ENCODE peak calls at places on chromosomes 6 and 20, in seven cellular contexts. One of them, this sample, is unnamed.

GRCh38 chr20:34525342-34525708 is 9.1 kb downstream of the DYNLRB1 start:
- DNase-seq in CD4-positive, alpha-beta T cell: no peak
- DNase-seq in natural killer cell: no peak
- DNase-seq in hepatocyte: no peak
- DNase-seq in osteocyte: peak; percentile 15
- DNase-seq in GM06990: no peak
- DNase-seq in fibroblast of mammary gland: no peak
- DNase-seq in this sample: no peak

GRCh38 chr6:83155794-83156193 is 37.3 kb downstream of the PGM3 start:
- DNase-seq in CD4-positive, alpha-beta T cell: no peak
- DNase-seq in fibroblast of mammary gland: no peak
- DNase-seq in osteocyte: no peak
- DNase-seq in hepatocyte: no peak
- DNase-seq in GM06990: no peak
- DNase-seq in natural killer cell: no peak
- DNase-seq in this sample: no peak

GRCh38 chr20:3930265-3931206 is 41.3 kb downstream of the PANK2 start:
- DNase-seq in natural killer cell: no peak
- DNase-seq in GM06990: no peak
- DNase-seq in fibroblast of mammary gland: no peak
- DNase-seq in CD4-positive, alpha-beta T cell: no peak
- DNase-seq in hepatocyte: no peak
- DNase-seq in osteocyte: no peak
- DNase-seq in this sample: no peak

GRCh38 chr6:93418113-93418447 is 1.3 kb downstream of the EPHA7 start:
- DNase-seq in hepatocyte: peak; percentile 10
- DNase-seq in GM06990: no peak
- DNase-seq in fibroblast of mammary gland: no peak
- DNase-seq in osteocyte: no peak
- DNase-seq in CD4-positive, alpha-beta T cell: no peak
- DNase-seq in natural killer cell: no peak
- DNase-seq in this sample: no peak

GRCh38 chr6:37651991-37652390 is 45.7 kb downstream of the MDGA1 start:
- DNase-seq in GM06990: no peak
- DNase-seq in hepatocyte: no peak
- DNase-seq in CD4-positive, alpha-beta T cell: no peak
- DNase-seq in osteocyte: no peak
- DNase-seq in fibroblast of mammary gland: no peak
- DNase-seq in natural killer cell: no peak
- DNase-seq in this sample: no peak

GRCh38 chr20:33362898-33363297 is 38.4 kb downstream of the CDK5RAP1 start:
- DNase-seq in GM06990: no peak
- DNase-seq in CD4-positive, alpha-beta T cell: no peak
- DNase-seq in fibroblast of mammary gland: no peak
- DNase-seq in natural killer cell: no peak
- DNase-seq in osteocyte: no peak
- DNase-seq in hepatocyte: no peak
- DNase-seq in this sample: no peak

GRCh38 chr6:10451828-10452509 is 37.1 kb upstream of the TFAP2A start:
- DNase-seq in hepatocyte: peak; percentile 51
- DNase-seq in natural killer cell: no peak
- DNase-seq in GM06990: no peak
- DNase-seq in CD4-positive, alpha-beta T cell: no peak
- DNase-seq in osteocyte: no peak
- DNase-seq in fibroblast of mammary gland: peak; percentile 30
- DNase-seq in this sample: peak; percentile 88

GRCh38 chr20:6081236-6081635 is 27.4 kb upstream of the LRRN4 start:
- DNase-seq in hepatocyte: no peak
- DNase-seq in CD4-positive, alpha-beta T cell: no peak
- DNase-seq in fibroblast of mammary gland: peak; percentile 73
- DNase-seq in natural killer cell: no peak
- DNase-seq in GM06990: no peak
- DNase-seq in osteocyte: no peak
- DNase-seq in this sample: no peak

GRCh38 chr6:113017316-113017715 is 670.2 kb downstream of the RFPL4B start:
- DNase-seq in fibroblast of mammary gland: peak; percentile 28
- DNase-seq in GM06990: no peak
- DNase-seq in natural killer cell: no peak
- DNase-seq in hepatocyte: no peak
- DNase-seq in CD4-positive, alpha-beta T cell: no peak
- DNase-seq in osteocyte: no peak
- DNase-seq in this sample: no peak

GRCh38 chr20:35515949-35516645 is 13.4 kb downstream of the C20orf173 start:
- DNase-seq in osteocyte: no peak
- DNase-seq in CD4-positive, alpha-beta T cell: no peak
- DNase-seq in fibroblast of mammary gland: peak; percentile 84
- DNase-seq in natural killer cell: no peak
- DNase-seq in hepatocyte: peak; percentile 54
- DNase-seq in GM06990: no peak
- DNase-seq in this sample: peak; percentile 64

GRCh38 chr20:35387334-35387733 is 24.4 kb downstream of the UQCC1 start:
- DNase-seq in fibroblast of mammary gland: peak; percentile 83
- DNase-seq in GM06990: no peak
- DNase-seq in natural killer cell: no peak
- DNase-seq in hepatocyte: no peak
- DNase-seq in osteocyte: no peak
- DNase-seq in CD4-positive, alpha-beta T cell: no peak
- DNase-seq in this sample: no peak

GRCh38 chr20:10667560-10668167 is 6.1 kb downstream of the JAG1 start:
- DNase-seq in fibroblast of mammary gland: no peak
- DNase-seq in natural killer cell: no peak
- DNase-seq in osteocyte: no peak
- DNase-seq in GM06990: no peak
- DNase-seq in CD4-positive, alpha-beta T cell: no peak
- DNase-seq in hepatocyte: no peak
- DNase-seq in this sample: no peak

GRCh38 chr6:90319044-90319443 is 22.4 kb upstream of the BACH2 start:
- DNase-seq in hepatocyte: peak; percentile 8
- DNase-seq in fibroblast of mammary gland: peak; percentile 68
- DNase-seq in natural killer cell: no peak
- DNase-seq in osteocyte: no peak
- DNase-seq in CD4-positive, alpha-beta T cell: no peak
- DNase-seq in GM06990: no peak
- DNase-seq in this sample: no peak

GRCh38 chr6:33577106-33577535 is 3.0 kb downstream of the BAK1 start:
- DNase-seq in GM06990: no peak
- DNase-seq in osteocyte: no peak
- DNase-seq in natural killer cell: no peak
- DNase-seq in fibroblast of mammary gland: peak; percentile 18
- DNase-seq in hepatocyte: no peak
- DNase-seq in CD4-positive, alpha-beta T cell: no peak
- DNase-seq in this sample: peak; percentile 71

GRCh38 chr20:64210661-64211369 is 44.7 kb upstream of the PCMTD2 start:
- DNase-seq in hepatocyte: no peak
- DNase-seq in natural killer cell: no peak
- DNase-seq in fibroblast of mammary gland: no peak
- DNase-seq in GM06990: no peak
- DNase-seq in osteocyte: no peak
- DNase-seq in CD4-positive, alpha-beta T cell: no peak
- DNase-seq in this sample: no peak

GRCh38 chr6:28940859-28941680 is 17.3 kb upstream of the TRIM27 start:
- DNase-seq in fibroblast of mammary gland: peak; percentile 89
- DNase-seq in natural killer cell: peak; percentile 68
- DNase-seq in CD4-positive, alpha-beta T cell: peak; percentile 66
- DNase-seq in osteocyte: peak; percentile 90
- DNase-seq in GM06990: peak; percentile 75
- DNase-seq in hepatocyte: peak; percentile 92
- DNase-seq in this sample: peak; percentile 87

GRCh38 chr6:151847064-151847463 is 39.6 kb downstream of the ESR1 start:
- DNase-seq in CD4-positive, alpha-beta T cell: no peak
- DNase-seq in osteocyte: no peak
- DNase-seq in fibroblast of mammary gland: peak; percentile 53
- DNase-seq in hepatocyte: peak; percentile 65
- DNase-seq in natural killer cell: no peak
- DNase-seq in GM06990: no peak
- DNase-seq in this sample: peak; percentile 27

GRCh38 chr6:137776786-137777185 is 90.3 kb upstream of the TNFAIP3 start:
- DNase-seq in fibroblast of mammary gland: peak; percentile 47
- DNase-seq in CD4-positive, alpha-beta T cell: no peak
- DNase-seq in GM06990: no peak
- DNase-seq in hepatocyte: peak; percentile 35
- DNase-seq in natural killer cell: no peak
- DNase-seq in osteocyte: no peak
- DNase-seq in this sample: no peak
- TF ChIP-seq CTCF in fibroblast of mammary gland: no peak
- TF ChIP-seq CTCF in CD4-positive, alpha-beta T cell: no peak
- TF ChIP-seq CTCF in GM06990: no peak
- TF ChIP-seq CTCF in hepatocyte: no peak
- TF ChIP-seq CTCF in natural killer cell: no peak
- TF ChIP-seq CTCF in osteocyte: no peak
- TF ChIP-seq CTCF in this sample: no peak

GRCh38 chr6:30957716-30958115 is 16.9 kb downstream of the MUCL3 start:
- DNase-seq in hepatocyte: no peak
- DNase-seq in fibroblast of mammary gland: no peak
- DNase-seq in osteocyte: no peak
- DNase-seq in GM06990: no peak
- DNase-seq in natural killer cell: no peak
- DNase-seq in CD4-positive, alpha-beta T cell: no peak
- DNase-seq in this sample: no peak
- TF ChIP-seq CTCF in hepatocyte: no peak
- TF ChIP-seq CTCF in fibroblast of mammary gland: no peak
- TF ChIP-seq CTCF in osteocyte: no peak
- TF ChIP-seq CTCF in GM06990: no peak
- TF ChIP-seq CTCF in natural killer cell: no peak
- TF ChIP-seq CTCF in CD4-positive, alpha-beta T cell: no peak
- TF ChIP-seq CTCF in this sample: no peak

GRCh38 chr6:88722691-88723090 is 240.7 kb downstream of the RNGTT start:
- DNase-seq in hepatocyte: no peak
- DNase-seq in fibroblast of mammary gland: no peak
- DNase-seq in CD4-positive, alpha-beta T cell: no peak
- DNase-seq in GM06990: no peak
- DNase-seq in natural killer cell: no peak
- DNase-seq in osteocyte: no peak
- DNase-seq in this sample: no peak

GRCh38 chr6:88728756-88729155 is 234.7 kb downstream of the RNGTT start:
- DNase-seq in osteocyte: no peak
- DNase-seq in natural killer cell: no peak
- DNase-seq in CD4-positive, alpha-beta T cell: no peak
- DNase-seq in fibroblast of mammary gland: no peak
- DNase-seq in hepatocyte: no peak
- DNase-seq in GM06990: no peak
- DNase-seq in this sample: no peak

GRCh38 chr6:88730602-88731001 is 232.8 kb downstream of the RNGTT start:
- DNase-seq in fibroblast of mammary gland: peak; percentile 36
- DNase-seq in CD4-positive, alpha-beta T cell: no peak
- DNase-seq in GM06990: no peak
- DNase-seq in hepatocyte: no peak
- DNase-seq in natural killer cell: no peak
- DNase-seq in osteocyte: no peak
- DNase-seq in this sample: no peak

DNA sequence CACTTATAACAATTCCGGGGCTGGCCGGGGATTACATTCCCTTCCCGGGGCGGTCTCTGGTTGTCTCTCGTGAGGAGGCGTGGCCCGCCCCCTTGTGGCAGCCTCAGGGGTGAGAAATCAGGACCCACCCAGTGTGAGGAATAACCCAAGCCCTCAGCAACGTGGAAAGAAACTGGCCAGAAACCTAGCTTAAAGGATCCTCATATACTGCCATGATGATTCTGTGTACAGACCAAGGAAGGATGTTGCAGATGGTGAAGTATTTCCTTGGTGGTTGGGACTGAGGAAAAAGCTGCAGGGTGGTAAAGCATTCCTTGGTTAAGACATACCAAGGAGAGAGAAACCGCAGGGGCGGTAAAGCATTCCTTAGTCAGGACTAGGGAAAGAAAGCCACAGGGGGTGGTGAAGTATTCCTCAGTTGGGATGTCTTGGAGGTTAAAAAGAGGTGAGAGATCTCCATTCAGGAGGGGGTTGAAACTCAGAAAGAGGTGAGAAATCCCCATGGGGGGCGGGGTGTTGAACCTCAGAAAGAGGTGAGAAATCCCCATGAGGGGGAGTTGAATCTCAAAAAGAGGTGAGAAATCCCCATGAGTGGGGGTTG is 238.2 kb downstream of the RNGTT start:
- DNase-seq in hepatocyte: peak; percentile 47
- DNase-seq in CD4-positive, alpha-beta T cell: no peak
- DNase-seq in GM06990: no peak
- DNase-seq in osteocyte: no peak
- DNase-seq in natural killer cell: no peak
- DNase-seq in fibroblast of mammary gland: peak; percentile 18
- DNase-seq in this sample: no peak
- TF ChIP-seq CTCF in hepatocyte: peak; percentile 37
- TF ChIP-seq CTCF in CD4-positive, alpha-beta T cell: no peak
- TF ChIP-seq CTCF in GM06990: peak; percentile 11
- TF ChIP-seq CTCF in osteocyte: peak; percentile 58
- TF ChIP-seq CTCF in natural killer cell: no peak
- TF ChIP-seq CTCF in fibroblast of mammary gland: peak; percentile 4
- TF ChIP-seq CTCF in this sample: no peak

DNA sequence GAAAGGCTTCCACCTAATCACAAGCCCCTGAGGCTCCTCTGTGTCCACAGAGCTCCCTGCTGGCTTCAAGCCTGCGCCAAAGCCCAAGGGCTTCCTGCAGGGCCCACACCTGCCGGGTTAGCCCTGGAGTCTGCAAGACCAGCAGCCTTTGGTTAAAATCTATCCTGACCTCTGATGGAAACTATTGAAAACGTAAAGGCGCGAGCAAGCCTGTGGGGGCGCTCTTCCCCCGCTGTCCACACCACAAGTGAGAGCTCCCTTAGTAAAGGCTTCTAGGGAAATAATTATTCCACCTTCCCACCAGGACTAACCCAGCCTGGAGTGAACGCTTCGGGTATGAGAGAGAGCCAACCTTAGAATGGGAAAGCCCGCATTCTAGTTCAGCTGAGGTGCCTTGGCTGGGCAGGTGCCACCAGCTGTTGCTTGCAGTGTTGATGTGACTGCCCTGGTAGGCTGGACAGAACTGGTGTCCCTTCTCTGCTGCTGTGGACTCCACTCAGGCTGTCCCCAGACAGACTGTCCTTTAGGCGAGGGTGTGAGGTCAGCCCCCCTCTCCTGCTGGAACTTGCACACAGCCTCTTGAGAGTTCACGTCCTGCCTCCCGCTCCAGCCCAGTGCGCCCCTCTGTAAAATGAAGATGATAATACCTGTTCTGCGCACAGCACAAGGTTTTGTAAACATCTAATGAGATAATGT is 68.7 kb downstream of the SYTL3 start:
- DNase-seq in osteocyte: no peak
- DNase-seq in GM06990: no peak
- DNase-seq in CD4-positive, alpha-beta T cell: no peak
- DNase-seq in fibroblast of mammary gland: no peak
- DNase-seq in hepatocyte: peak; percentile 78
- DNase-seq in natural killer cell: no peak
- DNase-seq in this sample: peak; percentile 62
- TF ChIP-seq CTCF in osteocyte: peak; percentile 60
- TF ChIP-seq CTCF in GM06990: peak; percentile 65
- TF ChIP-seq CTCF in CD4-positive, alpha-beta T cell: no peak
- TF ChIP-seq CTCF in fibroblast of mammary gland: peak; percentile 52
- TF ChIP-seq CTCF in hepatocyte: peak; percentile 66
- TF ChIP-seq CTCF in natural killer cell: no peak
- TF ChIP-seq CTCF in this sample: peak; percentile 71

DNA sequence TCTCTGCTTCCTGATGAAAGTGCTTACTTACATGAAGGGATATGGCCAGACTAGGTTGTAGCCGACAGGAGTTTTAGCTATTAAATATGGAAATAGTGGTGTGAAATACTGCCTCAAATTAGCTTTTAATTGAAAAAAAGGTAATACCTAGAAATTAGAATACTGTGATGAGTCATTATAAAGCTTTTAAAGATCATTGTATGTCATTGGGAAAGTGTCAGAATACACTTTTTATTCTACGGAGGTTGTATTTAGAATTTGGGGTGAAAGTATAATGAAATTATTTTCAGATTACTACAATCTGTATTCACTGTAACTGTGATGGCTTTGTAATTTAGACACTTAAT is 2.2 kb downstream of the LOC128125822 start:
- DNase-seq in hepatocyte: no peak
- DNase-seq in GM06990: no peak
- DNase-seq in osteocyte: no peak
- DNase-seq in CD4-positive, alpha-beta T cell: no peak
- DNase-seq in fibroblast of mammary gland: no peak
- DNase-seq in natural killer cell: no peak
- DNase-seq in this sample: no peak
- TF ChIP-seq CTCF in hepatocyte: no peak
- TF ChIP-seq CTCF in GM06990: no peak
- TF ChIP-seq CTCF in osteocyte: no peak
- TF ChIP-seq CTCF in CD4-positive, alpha-beta T cell: peak; percentile 64
- TF ChIP-seq CTCF in fibroblast of mammary gland: no peak
- TF ChIP-seq CTCF in natural killer cell: no peak
- TF ChIP-seq CTCF in this sample: no peak